ENCODE peak calls at places on chromosome 19, in five cellular contexts. Y, Q, Z, D and M are unnamed samples.

GRCh38 chr19:29415507-29415906 is 110.3 kb upstream of the VSTM2B start:
- DNase-seq in Y (no peak), Q (no peak), Z (no peak), D (no peak), M (no peak)

GRCh38 chr19:1837625-1838105 is 10.6 kb downstream of the REXO1 start:
- DNase-seq in Y (no peak), Q (peak), Z (no peak), D (no peak), M (peak)

GRCh38 chr19:39907213-39907612 is 27.2 kb downstream of the FCGBP start:
- DNase-seq in Y (no peak), Q (no peak), Z (no peak), D (no peak), M (no peak)

GRCh38 chr19:30133803-30134202 is 191.8 kb downstream of the URI1 start:
- DNase-seq in Y (no peak), Q (no peak), Z (no peak), D (no peak), M (no peak)

GRCh38 chr19:5897189-5897969 is 6.2 kb downstream of the NDUFA11 start:
- DNase-seq in Y (no peak), Q (no peak), Z (no peak), D (no peak), M (no peak)

GRCh38 chr19:7673995-7674667 is 2.8 kb upstream of the MCEMP1 start:
- DNase-seq in Y (no peak), Q (peak), Z (no peak), D (peak), M (peak)

GRCh38 chr19:2446390-2446789 is 10.4 kb downstream of the LMNB2 start:
- DNase-seq in Y (no peak), Q (no peak), Z (no peak), D (peak), M (no peak)

GRCh38 chr19:46482645-46483044 is 11.3 kb upstream of the PNMA8A start:
- DNase-seq in Y (no peak), Q (peak), Z (no peak), D (no peak), M (no peak)

GRCh38 chr19:28929026-28929425 is 283.9 kb downstream of the UQCRFS1 start:
- DNase-seq in Y (no peak), Q (no peak), Z (no peak), D (no peak), M (no peak)

GRCh38 chr19:5958074-5958850 is 19.7 kb downstream of the RANBP3 start:
- DNase-seq in Y (no peak), Q (no peak), Z (no peak), D (no peak), M (no peak)

GRCh38 chr19:10517361-10517759 is at the start of gene S1PR5:
- DNase-seq in Y (peak), Q (no peak), Z (no peak), D (no peak), M (peak)

GRCh38 chr19:10516671-10517286 is 468 bp downstream of the S1PR5 start:
- DNase-seq in Y (no peak), Q (no peak), Z (no peak), D (no peak), M (no peak)

GRCh38 chr19:10518444-10519361 is 1.5 kb upstream of the S1PR5 start:
- DNase-seq in Y (no peak), Q (no peak), Z (no peak), D (no peak), M (peak)

GRCh38 chr19:10519421-10519820 is 2.2 kb upstream of the S1PR5 start:
- DNase-seq in Y (no peak), Q (no peak), Z (no peak), D (no peak), M (no peak)

DNA sequence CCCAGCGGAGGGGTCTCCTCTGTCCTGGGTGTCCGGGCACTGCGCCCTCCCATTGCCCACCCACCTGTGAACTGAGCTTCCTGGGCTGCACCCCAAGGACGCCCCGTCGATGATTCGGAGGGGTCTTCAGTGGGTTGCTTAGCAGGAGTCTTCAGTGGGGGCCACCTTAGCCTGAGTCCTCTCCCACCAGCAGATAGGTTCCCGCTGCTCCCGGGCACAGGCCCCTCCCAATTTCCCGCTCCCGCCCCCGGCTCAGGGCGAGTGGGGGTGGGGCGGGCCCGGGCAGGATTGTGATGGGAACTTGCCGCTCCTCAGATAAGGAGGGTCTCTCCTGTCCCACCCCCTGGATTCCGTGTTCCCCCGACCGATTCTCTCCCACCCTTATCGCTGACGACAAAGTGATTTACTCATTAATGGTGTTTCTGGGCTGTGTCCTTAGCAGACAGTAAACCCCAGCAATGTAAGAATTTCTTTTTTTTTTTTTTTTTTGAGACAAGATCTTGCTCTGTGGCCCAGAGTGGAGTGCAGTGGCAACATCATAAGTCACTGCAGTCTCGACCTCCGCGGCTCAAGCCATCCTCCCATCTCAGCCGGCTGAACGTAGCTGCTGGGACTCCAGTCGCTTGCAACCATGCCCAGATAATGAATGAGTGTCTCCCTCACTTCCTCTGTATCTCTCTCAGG is 655 bp upstream of the S1PR5 start:
- DNase-seq in Y (peak), Q (peak), Z (no peak), D (no peak), M (peak)
- H3K27ac ChIP-seq in Y (peak), Q (no peak), Z (peak), D (no peak), M (peak)

DNA sequence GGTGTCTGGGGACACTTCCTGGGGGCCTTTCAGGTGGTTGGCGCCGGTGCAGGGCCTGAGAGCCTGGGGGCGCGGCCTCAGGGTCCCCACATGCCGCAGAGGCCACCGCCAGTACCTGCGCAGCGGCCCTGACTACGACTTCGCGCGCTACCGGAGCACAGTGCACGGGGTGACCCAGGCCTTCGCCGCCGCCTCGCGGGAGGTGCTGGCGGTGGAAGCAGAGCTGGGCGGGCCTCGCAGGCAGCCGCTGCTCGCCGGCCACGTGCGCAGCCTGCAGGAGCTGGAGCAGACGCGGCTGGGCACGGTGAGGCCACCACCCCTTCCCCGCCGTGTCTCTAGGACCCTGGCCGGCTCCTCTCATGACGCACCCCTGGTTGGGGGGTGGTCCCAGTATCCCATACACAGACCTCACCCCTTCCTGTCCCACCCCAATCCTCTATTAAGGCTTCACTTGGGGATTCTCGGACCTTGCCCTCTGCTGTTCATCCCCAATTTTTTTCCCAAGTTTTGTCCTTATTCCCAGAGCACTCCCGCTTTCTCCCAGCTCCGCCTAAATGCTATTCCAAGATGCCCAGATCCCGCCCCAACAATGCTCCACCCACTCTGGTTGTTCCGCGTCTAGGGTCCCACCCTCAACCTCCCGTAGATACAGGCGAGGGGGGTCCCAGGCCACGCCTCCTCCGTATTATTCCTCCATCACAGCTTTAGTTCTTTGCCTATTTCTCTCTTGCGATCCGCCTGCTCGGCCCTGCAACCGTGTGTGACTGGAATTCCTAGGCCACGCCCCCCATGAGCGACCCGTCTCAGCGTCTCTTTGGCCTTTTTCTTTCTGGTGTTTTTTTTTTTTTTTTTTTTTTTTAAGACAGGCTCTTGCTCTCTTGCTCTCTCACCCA is 1.0 kb downstream of the REX1BD start:
- DNase-seq in Y (no peak), Q (peak), Z (no peak), D (peak), M (peak)
- TF ChIP-seq CTCF in Y (no peak), Q (peak), Z (no peak), D (no peak), M (no peak)

DNA sequence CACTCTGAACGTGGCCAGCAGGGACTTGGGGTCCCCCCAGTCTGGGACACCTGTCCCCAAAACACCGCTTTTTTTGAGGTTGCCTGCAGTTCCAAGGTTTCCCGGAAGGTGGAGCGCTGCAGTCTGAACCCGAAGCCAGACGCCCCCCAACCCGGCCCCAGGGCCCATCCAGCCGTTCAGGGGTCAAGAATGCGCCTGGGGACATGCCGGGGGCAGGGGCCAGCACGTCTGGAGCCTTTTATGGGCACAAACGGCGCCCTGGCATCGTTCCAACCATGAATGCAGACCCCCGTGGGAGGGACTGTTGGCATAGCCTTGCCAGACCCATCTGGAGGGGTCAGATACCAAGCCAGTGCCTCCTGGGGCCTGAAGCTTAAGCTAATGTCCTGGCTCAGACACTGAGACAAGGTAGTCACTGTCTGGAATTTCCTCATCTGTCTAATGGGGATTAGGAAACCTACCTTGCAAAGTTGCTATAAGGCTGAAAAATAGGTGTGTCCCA is 6.9 kb downstream of the S1PR5 start:
- DNase-seq in Y (no peak), Q (no peak), Z (no peak), D (no peak), M (peak)
- H3K27ac ChIP-seq in Y (no peak), Q (no peak), Z (peak), D (no peak), M (no peak)

DNA sequence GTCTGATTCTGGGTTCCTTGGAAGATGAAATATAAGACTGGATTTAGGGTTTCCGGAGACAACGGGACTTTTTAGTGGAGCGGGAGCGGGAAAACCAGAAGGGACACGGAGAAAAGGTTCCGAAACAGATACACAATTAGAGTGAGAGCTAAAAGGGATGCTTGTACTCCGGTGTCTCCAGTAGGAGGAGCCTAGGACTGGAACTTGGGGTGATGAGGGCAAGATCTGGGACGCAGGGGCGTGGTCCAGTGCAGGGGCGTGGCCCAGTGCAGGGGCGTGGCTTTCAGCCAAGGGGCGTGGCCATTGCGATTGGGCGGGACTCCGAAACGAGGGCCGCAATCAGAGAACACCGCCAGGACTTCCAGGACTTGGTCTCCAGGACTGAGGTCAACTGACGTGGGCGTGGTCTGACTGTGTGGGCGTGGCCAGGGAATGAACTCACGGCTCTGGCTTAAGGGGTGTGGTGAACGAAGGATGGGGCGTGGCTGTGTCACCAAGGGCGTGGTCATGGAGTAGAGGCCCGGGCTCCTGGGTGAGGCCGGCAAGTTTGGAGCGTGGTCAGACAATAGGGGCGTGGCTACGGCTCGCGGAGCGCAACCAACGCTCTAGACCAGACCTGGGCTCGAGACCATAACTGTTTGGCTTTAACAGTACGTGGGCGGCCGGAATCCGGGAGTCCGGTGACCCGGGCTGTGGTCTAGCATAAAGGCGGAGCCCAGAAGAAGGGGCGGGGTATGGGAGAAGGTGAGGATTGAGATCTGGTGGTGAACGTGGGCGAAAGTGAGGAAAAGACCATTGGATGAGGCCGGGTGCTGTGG is at the start of gene DKKL1:
- DNase-seq in Y (peak), Q (peak), Z (peak), D (peak), M (peak)
- TF ChIP-seq CTCF in Y (no peak), Q (peak), Z (peak), D (no peak), M (no peak)

DNA sequence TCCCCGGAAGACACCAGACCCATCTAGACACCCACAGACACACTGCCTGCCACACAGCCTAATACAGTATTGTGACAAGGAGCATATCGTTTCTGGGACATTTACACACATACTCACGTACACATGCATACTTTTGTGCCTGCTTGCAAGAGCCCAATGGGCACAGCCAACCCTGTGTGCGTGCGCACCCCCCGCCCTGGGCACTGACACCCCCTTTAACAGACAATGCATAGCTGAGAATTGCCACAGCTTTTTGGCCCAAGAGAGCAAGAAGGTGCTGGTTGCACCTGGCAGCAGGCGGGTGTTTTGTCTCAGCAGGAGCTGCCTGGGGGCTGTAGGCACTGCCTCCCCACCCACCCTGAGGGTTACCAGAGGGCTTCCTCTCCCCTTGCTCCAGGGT is 1.7 kb upstream of the NFIX start:
- DNase-seq in Y (no peak), Q (no peak), Z (no peak), D (no peak), M (peak)
- H3K27ac ChIP-seq in Y (peak), Q (no peak), Z (peak), D (peak), M (no peak)